ENCODE peak calls at places on chromosomes 5 and 9, in ten cellular contexts. One of them, this sample, is unnamed.

GRCh38 chr5:74422030-74422429 is 218.5 kb downstream of the ENC1 start:
- DNase-seq in tibial nerve: no peak
- DNase-seq in non-pigmented ciliary epithelial cell: no peak
- DNase-seq in GM23248: no peak
- DNase-seq in NCI-H1417: no peak
- DNase-seq in NCI-H1105 treated with DMSO at 0.1 percent for 48 hours: no peak
- DNase-seq in ELR: no peak
- DNase-seq in skeletal muscle cell: no peak
- DNase-seq in NCI-H774: no peak
- DNase-seq in AG04450: no peak
- DNase-seq in this sample: no peak

GRCh38 chr5:82347213-82347947 is 69.2 kb upstream of the RPS23 start:
- DNase-seq in tibial nerve: no peak
- DNase-seq in non-pigmented ciliary epithelial cell: no peak
- DNase-seq in GM23248: peak
- DNase-seq in NCI-H1417: peak
- DNase-seq in NCI-H1105 treated with DMSO at 0.1 percent for 48 hours: no peak
- DNase-seq in ELR: peak
- DNase-seq in skeletal muscle cell: peak
- DNase-seq in NCI-H774: no peak
- DNase-seq in AG04450: peak
- DNase-seq in this sample: peak

GRCh38 chr9:124468061-124468740 is 17.9 kb downstream of the ADGRD2 start:
- DNase-seq in tibial nerve: no peak
- DNase-seq in non-pigmented ciliary epithelial cell: no peak
- DNase-seq in GM23248: no peak
- DNase-seq in NCI-H1417: no peak
- DNase-seq in NCI-H1105 treated with DMSO at 0.1 percent for 48 hours: no peak
- DNase-seq in ELR: no peak
- DNase-seq in skeletal muscle cell: no peak
- DNase-seq in NCI-H774: no peak
- DNase-seq in AG04450: no peak
- DNase-seq in this sample: no peak

GRCh38 chr9:96565684-96566360 is 53.8 kb downstream of the CDC14B start:
- DNase-seq in tibial nerve: peak
- DNase-seq in non-pigmented ciliary epithelial cell: no peak
- DNase-seq in GM23248: peak
- DNase-seq in NCI-H1417: no peak
- DNase-seq in NCI-H1105 treated with DMSO at 0.1 percent for 48 hours: no peak
- DNase-seq in ELR: peak
- DNase-seq in skeletal muscle cell: no peak
- DNase-seq in NCI-H774: no peak
- DNase-seq in AG04450: no peak
- DNase-seq in this sample: no peak

GRCh38 chr5:147448766-147449165 is 61.1 kb downstream of the DPYSL3 start:
- DNase-seq in tibial nerve: no peak
- DNase-seq in non-pigmented ciliary epithelial cell: no peak
- DNase-seq in GM23248: peak
- DNase-seq in NCI-H1417: no peak
- DNase-seq in NCI-H1105 treated with DMSO at 0.1 percent for 48 hours: no peak
- DNase-seq in ELR: no peak
- DNase-seq in skeletal muscle cell: no peak
- DNase-seq in NCI-H774: no peak
- DNase-seq in AG04450: no peak
- DNase-seq in this sample: no peak

GRCh38 chr9:120928720-120929389 is 2.3 kb upstream of the TRAF1 start:
- DNase-seq in tibial nerve: peak
- DNase-seq in non-pigmented ciliary epithelial cell: no peak
- DNase-seq in GM23248: peak
- DNase-seq in NCI-H1417: peak
- DNase-seq in NCI-H1105 treated with DMSO at 0.1 percent for 48 hours: no peak
- DNase-seq in ELR: peak
- DNase-seq in skeletal muscle cell: no peak
- DNase-seq in NCI-H774: peak
- DNase-seq in AG04450: no peak
- DNase-seq in this sample: peak

GRCh38 chr9:109311731-109312130 is 9.1 kb downstream of the EPB41L4B start:
- DNase-seq in tibial nerve: no peak
- DNase-seq in non-pigmented ciliary epithelial cell: no peak
- DNase-seq in GM23248: no peak
- DNase-seq in NCI-H1417: no peak
- DNase-seq in NCI-H1105 treated with DMSO at 0.1 percent for 48 hours: no peak
- DNase-seq in ELR: no peak
- DNase-seq in skeletal muscle cell: no peak
- DNase-seq in NCI-H774: no peak
- DNase-seq in AG04450: no peak
- DNase-seq in this sample: peak

GRCh38 chr5:149228610-149229297 is 42.9 kb upstream of the AFAP1L1 start:
- DNase-seq in tibial nerve: peak
- DNase-seq in non-pigmented ciliary epithelial cell: peak
- DNase-seq in GM23248: peak
- DNase-seq in NCI-H1417: peak
- DNase-seq in NCI-H1105 treated with DMSO at 0.1 percent for 48 hours: no peak
- DNase-seq in ELR: peak
- DNase-seq in skeletal muscle cell: peak
- DNase-seq in NCI-H774: no peak
- DNase-seq in AG04450: peak
- DNase-seq in this sample: no peak

GRCh38 chr9:130288393-130288792 is 22.8 kb downstream of the HMCN2 start:
- DNase-seq in tibial nerve: no peak
- DNase-seq in non-pigmented ciliary epithelial cell: no peak
- DNase-seq in GM23248: no peak
- DNase-seq in NCI-H1417: peak
- DNase-seq in NCI-H1105 treated with DMSO at 0.1 percent for 48 hours: peak
- DNase-seq in ELR: no peak
- DNase-seq in skeletal muscle cell: no peak
- DNase-seq in NCI-H774: no peak
- DNase-seq in AG04450: no peak
- DNase-seq in this sample: no peak

GRCh38 chr5:72141440-72142271 is 34.4 kb downstream of the MAP1B start:
- DNase-seq in tibial nerve: no peak
- DNase-seq in non-pigmented ciliary epithelial cell: peak
- DNase-seq in GM23248: peak
- DNase-seq in NCI-H1417: no peak
- DNase-seq in NCI-H1105 treated with DMSO at 0.1 percent for 48 hours: no peak
- DNase-seq in ELR: peak
- DNase-seq in skeletal muscle cell: peak
- DNase-seq in NCI-H774: no peak
- DNase-seq in AG04450: peak
- DNase-seq in this sample: no peak

GRCh38 chr9:124354364-124355031 is 60.7 kb downstream of the PSMB7 start:
- DNase-seq in tibial nerve: no peak
- DNase-seq in non-pigmented ciliary epithelial cell: no peak
- DNase-seq in GM23248: no peak
- DNase-seq in NCI-H1417: no peak
- DNase-seq in NCI-H1105 treated with DMSO at 0.1 percent for 48 hours: no peak
- DNase-seq in ELR: no peak
- DNase-seq in skeletal muscle cell: no peak
- DNase-seq in NCI-H774: no peak
- DNase-seq in AG04450: no peak
- DNase-seq in this sample: no peak

GRCh38 chr9:133233681-133234432 is 24.8 kb upstream of the OBP2B start:
- DNase-seq in tibial nerve: no peak
- DNase-seq in non-pigmented ciliary epithelial cell: no peak
- DNase-seq in GM23248: no peak
- DNase-seq in NCI-H1417: no peak
- DNase-seq in NCI-H1105 treated with DMSO at 0.1 percent for 48 hours: no peak
- DNase-seq in ELR: no peak
- DNase-seq in skeletal muscle cell: no peak
- DNase-seq in NCI-H774: no peak
- DNase-seq in AG04450: no peak
- DNase-seq in this sample: no peak

GRCh38 chr9:37976714-37977477 is 73.0 kb upstream of the SLC25A51 start:
- DNase-seq in tibial nerve: peak
- DNase-seq in non-pigmented ciliary epithelial cell: peak
- DNase-seq in GM23248: peak
- DNase-seq in NCI-H1417: no peak
- DNase-seq in NCI-H1105 treated with DMSO at 0.1 percent for 48 hours: no peak
- DNase-seq in ELR: peak
- DNase-seq in skeletal muscle cell: peak
- DNase-seq in NCI-H774: peak
- DNase-seq in AG04450: peak
- DNase-seq in this sample: peak

GRCh38 chr5:135426102-135427082 is 20.8 kb downstream of the DCANP1 start:
- DNase-seq in tibial nerve: no peak
- DNase-seq in non-pigmented ciliary epithelial cell: no peak
- DNase-seq in GM23248: peak
- DNase-seq in NCI-H1417: peak
- DNase-seq in NCI-H1105 treated with DMSO at 0.1 percent for 48 hours: peak
- DNase-seq in ELR: peak
- DNase-seq in skeletal muscle cell: no peak
- DNase-seq in NCI-H774: no peak
- DNase-seq in AG04450: no peak
- DNase-seq in this sample: no peak

GRCh38 chr5:27818888-27819287 is 780.5 kb upstream of the CDH9 start:
- DNase-seq in tibial nerve: no peak
- DNase-seq in non-pigmented ciliary epithelial cell: no peak
- DNase-seq in GM23248: no peak
- DNase-seq in NCI-H1417: no peak
- DNase-seq in NCI-H1105 treated with DMSO at 0.1 percent for 48 hours: peak
- DNase-seq in ELR: peak
- DNase-seq in skeletal muscle cell: no peak
- DNase-seq in NCI-H774: no peak
- DNase-seq in AG04450: no peak
- DNase-seq in this sample: no peak

GRCh38 chr5:118506453-118506852 is 481.9 kb downstream of the DTWD2 start:
- DNase-seq in tibial nerve: no peak
- DNase-seq in non-pigmented ciliary epithelial cell: no peak
- DNase-seq in GM23248: no peak
- DNase-seq in NCI-H1417: no peak
- DNase-seq in NCI-H1105 treated with DMSO at 0.1 percent for 48 hours: no peak
- DNase-seq in ELR: no peak
- DNase-seq in skeletal muscle cell: no peak
- DNase-seq in NCI-H774: no peak
- DNase-seq in AG04450: no peak
- DNase-seq in this sample: no peak

GRCh38 chr9:107213561-107214028 is 69.5 kb upstream of the RAD23B start:
- DNase-seq in tibial nerve: no peak
- DNase-seq in non-pigmented ciliary epithelial cell: peak
- DNase-seq in GM23248: peak
- DNase-seq in NCI-H1417: no peak
- DNase-seq in NCI-H1105 treated with DMSO at 0.1 percent for 48 hours: no peak
- DNase-seq in ELR: peak
- DNase-seq in skeletal muscle cell: peak
- DNase-seq in NCI-H774: no peak
- DNase-seq in AG04450: peak
- DNase-seq in this sample: no peak

GRCh38 chr5:172245046-172245445 is 38.5 kb downstream of the UBTD2 start:
- DNase-seq in tibial nerve: no peak
- DNase-seq in non-pigmented ciliary epithelial cell: no peak
- DNase-seq in GM23248: no peak
- DNase-seq in NCI-H1417: no peak
- DNase-seq in NCI-H1105 treated with DMSO at 0.1 percent for 48 hours: no peak
- DNase-seq in ELR: no peak
- DNase-seq in skeletal muscle cell: no peak
- DNase-seq in NCI-H774: no peak
- DNase-seq in AG04450: no peak
- DNase-seq in this sample: no peak

GRCh38 chr9:34653131-34653530 is 1.1 kb downstream of the IL11RA start:
- DNase-seq in tibial nerve: no peak
- DNase-seq in non-pigmented ciliary epithelial cell: no peak
- DNase-seq in GM23248: peak
- DNase-seq in NCI-H1417: no peak
- DNase-seq in NCI-H1105 treated with DMSO at 0.1 percent for 48 hours: no peak
- DNase-seq in ELR: peak
- DNase-seq in skeletal muscle cell: peak
- DNase-seq in NCI-H774: no peak
- DNase-seq in AG04450: no peak
- DNase-seq in this sample: no peak

GRCh38 chr5:40477856-40478546 is 201.7 kb upstream of the PTGER4 start:
- DNase-seq in tibial nerve: no peak
- DNase-seq in non-pigmented ciliary epithelial cell: no peak
- DNase-seq in GM23248: peak
- DNase-seq in NCI-H1417: no peak
- DNase-seq in NCI-H1105 treated with DMSO at 0.1 percent for 48 hours: no peak
- DNase-seq in ELR: peak
- DNase-seq in skeletal muscle cell: no peak
- DNase-seq in NCI-H774: no peak
- DNase-seq in AG04450: no peak
- DNase-seq in this sample: no peak

GRCh38 chr5:150662731-150663516 is 1.9 kb downstream of the MYOZ3 start:
- DNase-seq in tibial nerve: no peak
- DNase-seq in non-pigmented ciliary epithelial cell: no peak
- DNase-seq in GM23248: no peak
- DNase-seq in NCI-H1417: no peak
- DNase-seq in NCI-H1105 treated with DMSO at 0.1 percent for 48 hours: no peak
- DNase-seq in ELR: no peak
- DNase-seq in skeletal muscle cell: no peak
- DNase-seq in NCI-H774: no peak
- DNase-seq in AG04450: no peak
- DNase-seq in this sample: no peak

GRCh38 chr5:117336208-117336607 is 761.6 kb upstream of the SEMA6A start:
- DNase-seq in tibial nerve: no peak
- DNase-seq in non-pigmented ciliary epithelial cell: no peak
- DNase-seq in GM23248: no peak
- DNase-seq in NCI-H1417: no peak
- DNase-seq in NCI-H1105 treated with DMSO at 0.1 percent for 48 hours: no peak
- DNase-seq in ELR: no peak
- DNase-seq in skeletal muscle cell: no peak
- DNase-seq in NCI-H774: no peak
- DNase-seq in AG04450: no peak
- DNase-seq in this sample: no peak

GRCh38 chr5:116872986-116873385 is 298.4 kb upstream of the SEMA6A start:
- DNase-seq in tibial nerve: no peak
- DNase-seq in non-pigmented ciliary epithelial cell: no peak
- DNase-seq in GM23248: no peak
- DNase-seq in NCI-H1417: no peak
- DNase-seq in NCI-H1105 treated with DMSO at 0.1 percent for 48 hours: no peak
- DNase-seq in ELR: no peak
- DNase-seq in skeletal muscle cell: no peak
- DNase-seq in NCI-H774: no peak
- DNase-seq in AG04450: no peak
- DNase-seq in this sample: no peak

GRCh38 chr5:139684350-139684880 is 36.3 kb downstream of the CXXC5 start:
- DNase-seq in tibial nerve: no peak
- DNase-seq in non-pigmented ciliary epithelial cell: no peak
- DNase-seq in GM23248: no peak
- DNase-seq in NCI-H1417: no peak
- DNase-seq in NCI-H1105 treated with DMSO at 0.1 percent for 48 hours: no peak
- DNase-seq in ELR: no peak
- DNase-seq in skeletal muscle cell: no peak
- DNase-seq in NCI-H774: no peak
- DNase-seq in AG04450: no peak
- DNase-seq in this sample: no peak

GRCh38 chr9:94084314-94084713 is at the start of gene PTPDC1:
- DNase-seq in tibial nerve: peak
- DNase-seq in non-pigmented ciliary epithelial cell: peak
- DNase-seq in GM23248: peak
- DNase-seq in NCI-H1417: no peak
- DNase-seq in NCI-H1105 treated with DMSO at 0.1 percent for 48 hours: peak
- DNase-seq in ELR: peak
- DNase-seq in skeletal muscle cell: peak
- DNase-seq in NCI-H774: no peak
- DNase-seq in AG04450: peak
- DNase-seq in this sample: no peak

GRCh38 chr9:15182003-15182695 is 124.9 kb downstream of the TTC39B start:
- DNase-seq in tibial nerve: no peak
- DNase-seq in non-pigmented ciliary epithelial cell: no peak
- DNase-seq in GM23248: no peak
- DNase-seq in NCI-H1417: peak
- DNase-seq in NCI-H1105 treated with DMSO at 0.1 percent for 48 hours: no peak
- DNase-seq in ELR: no peak
- DNase-seq in skeletal muscle cell: no peak
- DNase-seq in NCI-H774: peak
- DNase-seq in AG04450: no peak
- DNase-seq in this sample: no peak

GRCh38 chr9:78121488-78121887 is 89.9 kb upstream of the GNAQ start:
- DNase-seq in tibial nerve: peak
- DNase-seq in non-pigmented ciliary epithelial cell: no peak
- DNase-seq in GM23248: peak
- DNase-seq in NCI-H1417: peak
- DNase-seq in NCI-H1105 treated with DMSO at 0.1 percent for 48 hours: peak
- DNase-seq in ELR: peak
- DNase-seq in skeletal muscle cell: no peak
- DNase-seq in NCI-H774: peak
- DNase-seq in AG04450: peak
- DNase-seq in this sample: peak

GRCh38 chr5:151537044-151537443 is 54.1 kb downstream of the FAT2 start:
- DNase-seq in tibial nerve: no peak
- DNase-seq in non-pigmented ciliary epithelial cell: no peak
- DNase-seq in GM23248: no peak
- DNase-seq in NCI-H1417: no peak
- DNase-seq in NCI-H1105 treated with DMSO at 0.1 percent for 48 hours: no peak
- DNase-seq in ELR: no peak
- DNase-seq in skeletal muscle cell: no peak
- DNase-seq in NCI-H774: no peak
- DNase-seq in AG04450: no peak
- DNase-seq in this sample: no peak